ENCODE peak calls at places on chromosomes 2 and 18, in ten cellular contexts. L is sigmoid colon, F is heart left ventricle, N is stomach, Q is breast epithelium, W is HCT116, H is suprapubic skin, S is IMR-90, U is ovary, I is body of pancreas. Y is an unnamed sample.

GRCh38 chr18:35983818-35984217 is 11.3 kb downstream of the RMP24 start:
- DNase-seq in L (no peak), F (no peak), N (no peak), Q (no peak), W (no peak), H (no peak), S (peak), U (no peak), I (no peak), Y (no peak)

GRCh38 chr18:47485221-47485797 is 233.8 kb upstream of the SKOR2 start:
- DNase-seq in L (no peak), F (no peak), N (no peak), Q (no peak), W (no peak), H (no peak), S (no peak), U (no peak), I (no peak), Y (no peak)

GRCh38 chr2:46716806-46717732 is 198.5 kb downstream of the MCFD2 start:
- DNase-seq in L (no peak), F (no peak), N (no peak), Q (no peak), W (no peak), H (no peak), S (peak), U (no peak), I (no peak), Y (no peak)

GRCh38 chr2:109472331-109473005 is 141.3 kb downstream of the SEPTIN10 start:
- DNase-seq in L (no peak), F (no peak), N (no peak), Q (no peak), W (no peak), H (no peak), S (no peak), U (no peak), I (no peak), Y (no peak)

GRCh38 chr2:263774-264492 is at the start of gene SH3YL1:
- DNase-seq in L (peak), F (peak), N (peak), Q (peak), W (peak), H (peak), S (no peak), U (peak), I (peak), Y (no peak)

GRCh38 chr2:232410238-232410900 is 3.7 kb downstream of the ALPG start:
- DNase-seq in L (no peak), F (no peak), N (no peak), Q (no peak), W (no peak), H (no peak), S (no peak), U (no peak), I (no peak), Y (no peak)

GRCh38 chr2:13536941-13537340 is 820.2 kb downstream of the TRIB2 start:
- DNase-seq in L (no peak), F (no peak), N (no peak), Q (no peak), W (no peak), H (no peak), S (no peak), U (no peak), I (no peak), Y (no peak)

GRCh38 chr18:22108674-22109073 is 60.7 kb upstream of the GATA6 start:
- DNase-seq in L (no peak), F (no peak), N (peak), Q (no peak), W (peak), H (no peak), S (no peak), U (no peak), I (peak), Y (peak)

GRCh38 chr2:101109451-101110140 is 41.6 kb downstream of the TBC1D8 start:
- DNase-seq in L (no peak), F (peak), N (no peak), Q (no peak), W (no peak), H (no peak), S (no peak), U (no peak), I (no peak), Y (no peak)

GRCh38 chr2:64225491-64225890 is 81.3 kb upstream of the PELI1 start:
- DNase-seq in L (no peak), F (no peak), N (no peak), Q (no peak), W (no peak), H (no peak), S (no peak), U (no peak), I (no peak), Y (peak)

GRCh38 chr2:35410431-35411061 is 945.0 kb upstream of the CRIM1 start:
- DNase-seq in L (no peak), F (peak), N (peak), Q (no peak), W (no peak), H (no peak), S (peak), U (peak), I (peak), Y (no peak)

GRCh38 chr2:174224665-174225288 is 23.6 kb downstream of the OLA1 start:
- DNase-seq in L (no peak), F (no peak), N (no peak), Q (no peak), W (no peak), H (no peak), S (no peak), U (no peak), I (no peak), Y (no peak)

GRCh38 chr2:58227171-58227917 is 13.8 kb downstream of the FANCL start:
- DNase-seq in L (peak), F (no peak), N (no peak), Q (no peak), W (no peak), H (no peak), S (no peak), U (no peak), I (no peak), Y (no peak)

GRCh38 chr2:216619411-216620393 is 13.5 kb upstream of the IGFBP2 start:
- DNase-seq in L (no peak), F (no peak), N (no peak), Q (no peak), W (no peak), H (no peak), S (peak), U (no peak), I (no peak), Y (no peak)

GRCh38 chr2:238839428-238839827 is 8.5 kb upstream of the TWIST2 start:
- DNase-seq in L (no peak), F (peak), N (no peak), Q (no peak), W (no peak), H (no peak), S (no peak), U (no peak), I (no peak), Y (no peak)

GRCh38 chr2:98463988-98464771 is 19.5 kb downstream of the INPP4A start:
- DNase-seq in L (peak), F (no peak), N (peak), Q (no peak), W (no peak), H (no peak), S (no peak), U (no peak), I (no peak), Y (no peak)

GRCh38 chr2:196331816-196332215 is 160.4 kb upstream of the STK17B start:
- DNase-seq in L (no peak), F (no peak), N (no peak), Q (no peak), W (no peak), H (no peak), S (peak), U (no peak), I (no peak), Y (no peak)

GRCh38 chr2:156908825-156909224 is 348.7 kb upstream of the GALNT5 start:
- DNase-seq in L (no peak), F (no peak), N (no peak), Q (no peak), W (no peak), H (no peak), S (peak), U (no peak), I (no peak), Y (peak)

GRCh38 chr2:930935-931334 is 19.7 kb upstream of the SNTG2 start:
- DNase-seq in L (no peak), F (no peak), N (no peak), Q (no peak), W (no peak), H (no peak), S (no peak), U (no peak), I (no peak), Y (no peak)

GRCh38 chr2:241795021-241795999 is 13.7 kb upstream of the NEU4 start:
- DNase-seq in L (no peak), F (no peak), N (no peak), Q (no peak), W (no peak), H (no peak), S (no peak), U (no peak), I (no peak), Y (no peak)

GRCh38 chr2:60516383-60516811 is 37.1 kb downstream of the BCL11A start:
- DNase-seq in L (peak), F (no peak), N (no peak), Q (no peak), W (no peak), H (no peak), S (peak), U (no peak), I (no peak), Y (no peak)

GRCh38 chr2:11553661-11554429 is 20.0 kb downstream of the GREB1 start:
- DNase-seq in L (no peak), F (no peak), N (no peak), Q (no peak), W (no peak), H (no peak), S (peak), U (peak), I (no peak), Y (peak)

GRCh38 chr2:26172189-26172865 is 561 bp upstream of the GAREM2 start:
- DNase-seq in L (peak), F (no peak), N (no peak), Q (no peak), W (no peak), H (no peak), S (no peak), U (no peak), I (no peak), Y (no peak)

GRCh38 chr2:38690499-38691420 is 24.8 kb downstream of the GALM start:
- DNase-seq in L (no peak), F (no peak), N (no peak), Q (no peak), W (peak), H (no peak), S (peak), U (no peak), I (peak), Y (peak)

GRCh38 chr18:39751161-39751560 is 2185.6 kb upstream of the CELF4 start:
- DNase-seq in L (no peak), F (no peak), N (no peak), Q (no peak), W (no peak), H (no peak), S (peak), U (no peak), I (no peak), Y (no peak)

GRCh38 chr2:240792658-240793312 is 27.2 kb downstream of the KIF1A start:
- DNase-seq in L (peak), F (no peak), N (no peak), Q (no peak), W (no peak), H (no peak), S (no peak), U (peak), I (no peak), Y (no peak)

GRCh38 chr18:67665266-67665665 is 148.7 kb upstream of the DSEL start:
- DNase-seq in L (no peak), F (no peak), N (no peak), Q (no peak), W (no peak), H (no peak), S (peak), U (no peak), I (no peak), Y (peak)

GRCh38 chr2:241073166-241074064 is 28.7 kb downstream of the MTERF4 start:
- DNase-seq in L (peak), F (no peak), N (peak), Q (no peak), W (no peak), H (no peak), S (no peak), U (no peak), I (no peak), Y (no peak)

GRCh38 chr18:79866889-79867574 is 69.3 kb downstream of the KCNG2 start:
- DNase-seq in L (no peak), F (no peak), N (no peak), Q (no peak), W (no peak), H (peak), S (peak), U (no peak), I (no peak), Y (no peak)

GRCh38 chr2:232869138-232870001 is 694 bp upstream of the SNORC start:
- DNase-seq in L (peak), F (no peak), N (peak), Q (peak), W (no peak), H (no peak), S (no peak), U (no peak), I (peak), Y (no peak)

GRCh38 chr2:146481629-146482028 is 1363.2 kb upstream of the ACVR2A start:
- DNase-seq in L (no peak), F (no peak), N (no peak), Q (no peak), W (no peak), H (no peak), S (peak), U (no peak), I (no peak), Y (peak)

GRCh38 chr2:201144101-201145051 is 28.4 kb downstream of the CFLAR start:
- DNase-seq in L (no peak), F (no peak), N (no peak), Q (no peak), W (no peak), H (no peak), S (no peak), U (no peak), I (no peak), Y (no peak)
- TF ChIP-seq POLR2A in L (no peak), F (no peak), N (no peak), Q (no peak), W (no peak), H (no peak), S (no peak), U (no peak), I (no peak), Y (no peak)

GRCh38 chr2:42049411-42050349 is 1.9 kb downstream of the PKDCC start:
- DNase-seq in L (peak), F (no peak), N (no peak), Q (no peak), W (no peak), H (no peak), S (no peak), U (no peak), I (no peak), Y (no peak)
- TF ChIP-seq POLR2A in L (no peak), F (no peak), N (no peak), Q (no peak), W (no peak), H (no peak), S (no peak), U (no peak), I (no peak), Y (no peak)

GRCh38 chr2:54581326-54582039 is 125.4 kb downstream of the SPTBN1 start:
- DNase-seq in L (no peak), F (no peak), N (no peak), Q (no peak), W (no peak), H (no peak), S (no peak), U (no peak), I (no peak), Y (no peak)

GRCh38 chr2:54579061-54579681 is 123.0 kb downstream of the SPTBN1 start:
- DNase-seq in L (no peak), F (no peak), N (no peak), Q (no peak), W (no peak), H (no peak), S (no peak), U (no peak), I (no peak), Y (no peak)

GRCh38 chr2:54577944-54578667 is 122.0 kb downstream of the SPTBN1 start:
- DNase-seq in L (no peak), F (no peak), N (no peak), Q (no peak), W (no peak), H (no peak), S (no peak), U (no peak), I (no peak), Y (no peak)

GRCh38 chr2:54578668-54579045 is 122.5 kb downstream of the SPTBN1 start:
- DNase-seq in L (no peak), F (no peak), N (no peak), Q (no peak), W (no peak), H (no peak), S (no peak), U (no peak), I (no peak), Y (no peak)

DNA sequence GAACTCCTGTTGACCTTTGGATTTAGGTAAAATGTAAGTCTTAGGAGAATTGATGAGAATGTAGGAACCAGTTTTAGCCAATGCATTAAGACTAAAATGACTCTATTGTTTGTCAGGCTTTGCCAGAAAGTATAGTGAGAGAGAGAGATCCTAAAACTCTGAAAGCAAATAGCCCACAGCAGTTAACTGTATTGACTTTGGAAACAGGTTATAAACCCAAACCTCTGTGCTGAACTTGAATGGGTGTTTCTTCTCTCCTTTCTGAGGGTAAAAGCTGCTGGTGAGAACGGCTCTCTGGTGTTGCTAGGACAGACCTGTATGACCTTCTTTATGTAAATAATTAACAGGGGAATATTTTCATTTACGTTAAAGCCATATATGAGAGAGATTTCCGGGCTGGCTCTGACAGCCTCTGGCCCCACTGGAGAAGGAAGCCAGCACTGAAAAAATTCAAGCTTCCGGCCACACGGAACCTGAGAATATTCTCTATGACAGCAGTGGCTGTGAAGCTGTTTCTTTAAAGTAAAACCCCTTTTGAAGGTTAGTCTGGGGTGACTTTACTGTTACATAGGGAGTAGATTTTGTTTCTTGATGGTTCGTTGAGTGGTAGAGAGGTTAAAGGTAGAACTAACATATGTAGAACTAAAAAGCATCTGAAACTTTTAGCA is 123.7 kb downstream of the SPTBN1 start:
- DNase-seq in L (no peak), F (no peak), N (peak), Q (no peak), W (no peak), H (no peak), S (no peak), U (no peak), I (no peak), Y (no peak)
- TF ChIP-seq POLR2A in L (peak), F (no peak), N (no peak), Q (no peak), W (no peak), H (no peak), S (no peak), U (no peak), I (peak), Y (no peak)

GRCh38 chr2:219158025-219158424 is 2.6 kb downstream of the NHEJ1 start:
- DNase-seq in L (no peak), F (no peak), N (no peak), Q (no peak), W (no peak), H (no peak), S (no peak), U (no peak), I (no peak), Y (no peak)

GRCh38 chr2:219161097-219161496 is 482 bp upstream of the NHEJ1 start:
- DNase-seq in L (no peak), F (no peak), N (no peak), Q (no peak), W (no peak), H (no peak), S (no peak), U (no peak), I (no peak), Y (no peak)

GRCh38 chr2:219159771-219160185 is 837 bp downstream of the NHEJ1 start:
- DNase-seq in L (no peak), F (no peak), N (no peak), Q (no peak), W (no peak), H (no peak), S (no peak), U (no peak), I (no peak), Y (no peak)

GRCh38 chr2:219158586-219158985 is 2.0 kb downstream of the NHEJ1 start:
- DNase-seq in L (no peak), F (no peak), N (no peak), Q (no peak), W (no peak), H (no peak), S (peak), U (no peak), I (no peak), Y (no peak)

GRCh38 chr2:219160186-219161017 is at the start of gene NHEJ1:
- DNase-seq in L (peak), F (peak), N (peak), Q (peak), W (peak), H (peak), S (peak), U (peak), I (peak), Y (peak)
- TF ChIP-seq POLR2A in L (peak), F (peak), N (no peak), Q (no peak), W (peak), H (no peak), S (peak), U (peak), I (peak), Y (peak)

GRCh38 chr2:112275314-112275886 is at the start of gene ZC3H6:
- DNase-seq in L (peak), F (peak), N (peak), Q (peak), W (peak), H (peak), S (peak), U (peak), I (peak), Y (peak)
- TF ChIP-seq POLR2A in L (peak), F (peak), N (no peak), Q (peak), W (peak), H (peak), S (peak), U (peak), I (peak), Y (peak)

DNA sequence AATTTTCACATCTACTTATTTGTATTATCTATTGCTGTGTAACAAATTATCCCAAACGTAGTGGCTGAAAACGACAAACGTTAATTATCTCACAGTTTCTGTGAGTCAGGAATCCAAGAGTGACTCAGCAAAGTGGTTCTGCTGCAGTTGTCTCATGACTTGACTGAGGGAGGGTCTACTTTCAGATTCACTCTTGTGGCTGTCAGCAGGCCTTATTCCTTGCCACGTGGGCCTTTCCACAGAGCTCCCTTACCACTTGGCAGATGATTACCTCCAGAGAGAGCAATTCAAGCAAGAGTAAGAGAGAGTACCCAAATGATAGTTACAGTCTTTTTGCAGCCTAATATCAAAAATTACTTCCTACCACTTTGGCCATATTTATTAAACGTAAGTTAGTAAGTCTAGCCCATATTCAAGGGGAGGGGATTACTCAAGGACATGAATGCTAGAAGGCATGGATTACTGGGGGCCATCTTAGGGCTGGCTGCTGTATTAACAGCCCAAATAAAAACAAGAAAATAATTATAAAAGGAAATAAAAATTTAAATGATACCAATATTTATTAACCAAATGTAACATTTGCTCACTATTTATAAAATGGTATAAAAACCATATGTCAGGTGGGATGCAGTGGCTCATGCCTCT is 48.7 kb upstream of the NBEAL1 start:
- DNase-seq in L (no peak), F (no peak), N (no peak), Q (no peak), W (peak), H (no peak), S (peak), U (no peak), I (no peak), Y (no peak)
- TF ChIP-seq POLR2A in L (no peak), F (no peak), N (no peak), Q (no peak), W (no peak), H (no peak), S (no peak), U (no peak), I (no peak), Y (no peak)

Y was measured in H54.